ENCODE peak calls at places on chromosome 13, in four cellular contexts. One of them, this sample, is unnamed.
A peak's percentile ranks its signal among the peaks of the same experiment; 100 is the strongest.

GRCh38 chr13:111597041-111598017 is 276.9 kb downstream of the TEX29 start:
- DNase-seq in GM06990: no peak
- DNase-seq in GM23338: peak; percentile 41
- DNase-seq in brain microvascular endothelial cell: no peak
- DNase-seq in this sample: no peak

GRCh38 chr13:51292000-51292550 is 47.4 kb upstream of the SERPINE3 start:
- DNase-seq in GM06990: no peak
- DNase-seq in GM23338: no peak
- DNase-seq in brain microvascular endothelial cell: no peak
- DNase-seq in this sample: no peak

GRCh38 chr13:60583196-60583908 is 186.3 kb downstream of the TDRD3 start:
- DNase-seq in GM06990: no peak
- DNase-seq in GM23338: peak; percentile 83
- DNase-seq in brain microvascular endothelial cell: peak; percentile 41
- DNase-seq in this sample: no peak

GRCh38 chr13:77056382-77056781 is 29.4 kb upstream of the FBXL3 start:
- DNase-seq in GM06990: no peak
- DNase-seq in GM23338: no peak
- DNase-seq in brain microvascular endothelial cell: no peak
- DNase-seq in this sample: no peak

GRCh38 chr13:100646030-100646673 is 28.4 kb downstream of the TMTC4 start:
- DNase-seq in GM06990: no peak
- DNase-seq in GM23338: peak; percentile 76
- DNase-seq in brain microvascular endothelial cell: peak; percentile 49
- DNase-seq in this sample: peak; percentile 17

GRCh38 chr13:27967736-27968315 is 1.3 kb downstream of the CDX2 start:
- DNase-seq in GM06990: no peak
- DNase-seq in GM23338: peak; percentile 49
- DNase-seq in brain microvascular endothelial cell: no peak
- DNase-seq in this sample: no peak

GRCh38 chr13:40706439-40706838 is 40.0 kb upstream of the FOXO1 start:
- DNase-seq in GM06990: no peak
- DNase-seq in GM23338: no peak
- DNase-seq in brain microvascular endothelial cell: no peak
- DNase-seq in this sample: no peak

GRCh38 chr13:64453831-64454230 is 2776.3 kb downstream of the PCDH9 start:
- DNase-seq in GM06990: no peak
- DNase-seq in GM23338: peak; percentile 11
- DNase-seq in brain microvascular endothelial cell: no peak
- DNase-seq in this sample: no peak

GRCh38 chr13:50320297-50320862 is 305.1 kb downstream of the KCNRG start:
- DNase-seq in GM06990: no peak
- DNase-seq in GM23338: no peak
- DNase-seq in brain microvascular endothelial cell: peak; percentile 33
- DNase-seq in this sample: no peak

GRCh38 chr13:99214232-99214631 is 13.6 kb downstream of the UBAC2 start:
- DNase-seq in GM06990: peak; percentile 33
- DNase-seq in GM23338: peak; percentile 24
- DNase-seq in brain microvascular endothelial cell: no peak
- DNase-seq in this sample: no peak

GRCh38 chr13:73697166-73697565 is 437.0 kb downstream of the KLF12 start:
- DNase-seq in GM06990: no peak
- DNase-seq in GM23338: no peak
- DNase-seq in brain microvascular endothelial cell: no peak
- DNase-seq in this sample: no peak

GRCh38 chr13:69565334-69565733 is 542.3 kb upstream of the ATXN8OS start:
- DNase-seq in GM06990: no peak
- DNase-seq in GM23338: peak; percentile 80
- DNase-seq in brain microvascular endothelial cell: peak; percentile 14
- DNase-seq in this sample: no peak

GRCh38 chr13:45527699-45528462 is 63.1 kb downstream of the COG3 start:
- DNase-seq in GM06990: no peak
- DNase-seq in GM23338: no peak
- DNase-seq in brain microvascular endothelial cell: no peak
- DNase-seq in this sample: no peak

GRCh38 chr13:61779456-61779855 is 363.8 kb upstream of the PCDH20 start:
- DNase-seq in GM06990: no peak
- DNase-seq in GM23338: peak; percentile 17
- DNase-seq in brain microvascular endothelial cell: no peak
- DNase-seq in this sample: no peak

GRCh38 chr13:22278336-22278929 is 607.6 kb downstream of the FGF9 start:
- DNase-seq in GM06990: peak; percentile 32
- DNase-seq in GM23338: peak; percentile 71
- DNase-seq in brain microvascular endothelial cell: no peak
- DNase-seq in this sample: peak; percentile 47

GRCh38 chr13:45042539-45042938 is 53.2 kb downstream of the GPALPP1 start:
- DNase-seq in GM06990: no peak
- DNase-seq in GM23338: no peak
- DNase-seq in brain microvascular endothelial cell: no peak
- DNase-seq in this sample: no peak

GRCh38 chr13:111486801-111487200 is 166.4 kb downstream of the TEX29 start:
- DNase-seq in GM06990: no peak
- DNase-seq in GM23338: no peak
- DNase-seq in brain microvascular endothelial cell: no peak
- DNase-seq in this sample: no peak

GRCh38 chr13:54124700-54125099 is 1096.1 kb downstream of the OLFM4 start:
- DNase-seq in GM06990: no peak
- DNase-seq in GM23338: no peak
- DNase-seq in brain microvascular endothelial cell: no peak
- DNase-seq in this sample: no peak

GRCh38 chr13:94640676-94641075 is 39.0 kb downstream of the GPR180 start:
- DNase-seq in GM06990: no peak
- DNase-seq in GM23338: no peak
- DNase-seq in brain microvascular endothelial cell: no peak
- DNase-seq in this sample: no peak

GRCh38 chr13:55816976-55817601 is 1323.6 kb upstream of the PRR20A start:
- DNase-seq in GM06990: no peak
- DNase-seq in GM23338: no peak
- DNase-seq in brain microvascular endothelial cell: no peak
- DNase-seq in this sample: no peak

GRCh38 chr13:34900288-34900739 is 41.8 kb upstream of the NBEA start:
- DNase-seq in GM06990: no peak
- DNase-seq in GM23338: peak; percentile 92
- DNase-seq in brain microvascular endothelial cell: no peak
- DNase-seq in this sample: no peak

GRCh38 chr13:114078501-114079451 is 53.6 kb downstream of the RASA3 start:
- DNase-seq in GM06990: no peak
- DNase-seq in GM23338: no peak
- DNase-seq in brain microvascular endothelial cell: peak; percentile 73
- DNase-seq in this sample: no peak

GRCh38 chr13:42847891-42848663 is 66.7 kb downstream of the FAM216B start:
- DNase-seq in GM06990: no peak
- DNase-seq in GM23338: no peak
- DNase-seq in brain microvascular endothelial cell: peak; percentile 49
- DNase-seq in this sample: no peak

GRCh38 chr13:43300817-43301216 is 277.4 kb downstream of the DNAJC15 start:
- DNase-seq in GM06990: no peak
- DNase-seq in GM23338: no peak
- DNase-seq in brain microvascular endothelial cell: no peak
- DNase-seq in this sample: no peak

GRCh38 chr13:100673831-100674362 is 698 bp downstream of the TMTC4 start:
- DNase-seq in GM06990: peak; percentile 58
- DNase-seq in GM23338: peak; percentile 43
- DNase-seq in brain microvascular endothelial cell: peak; percentile 84
- DNase-seq in this sample: no peak

GRCh38 chr13:28558126-28558525 is 63.2 kb upstream of the FLT1 start:
- DNase-seq in GM06990: no peak
- DNase-seq in GM23338: no peak
- DNase-seq in brain microvascular endothelial cell: peak; percentile 74
- DNase-seq in this sample: no peak

GRCh38 chr13:85729296-85729695 is 69.9 kb downstream of the SLITRK6 start:
- DNase-seq in GM06990: no peak
- DNase-seq in GM23338: no peak
- DNase-seq in brain microvascular endothelial cell: no peak
- DNase-seq in this sample: no peak

GRCh38 chr13:85728831-85729230 is 70.4 kb downstream of the SLITRK6 start:
- DNase-seq in GM06990: no peak
- DNase-seq in GM23338: no peak
- DNase-seq in brain microvascular endothelial cell: no peak
- DNase-seq in this sample: no peak

GRCh38 chr13:85719749-85720148 is 79.5 kb downstream of the SLITRK6 start:
- DNase-seq in GM06990: no peak
- DNase-seq in GM23338: no peak
- DNase-seq in brain microvascular endothelial cell: no peak
- DNase-seq in this sample: no peak

GRCh38 chr13:85724554-85725432 is 74.4 kb downstream of the SLITRK6 start:
- DNase-seq in GM06990: no peak
- DNase-seq in GM23338: no peak
- DNase-seq in brain microvascular endothelial cell: no peak
- DNase-seq in this sample: no peak

GRCh38 chr13:85725433-85725832 is 73.8 kb downstream of the SLITRK6 start:
- DNase-seq in GM06990: no peak
- DNase-seq in GM23338: no peak
- DNase-seq in brain microvascular endothelial cell: no peak
- DNase-seq in this sample: no peak
- TF ChIP-seq CTCF in GM06990: no peak
- TF ChIP-seq CTCF in GM23338: no peak
- TF ChIP-seq CTCF in brain microvascular endothelial cell: no peak
- TF ChIP-seq CTCF in this sample: no peak

GRCh38 chr13:20775961-20776360 is 2.2 kb upstream of the EEF1AKMT1 start:
- DNase-seq in GM06990: no peak
- DNase-seq in GM23338: peak; percentile 56
- DNase-seq in brain microvascular endothelial cell: no peak
- DNase-seq in this sample: no peak

GRCh38 chr13:20773194-20774080 is at the start of gene EEF1AKMT1:
- DNase-seq in GM06990: peak; percentile 97
- DNase-seq in GM23338: peak; percentile 95
- DNase-seq in brain microvascular endothelial cell: peak; percentile 83
- DNase-seq in this sample: peak; percentile 91

GRCh38 chr13:20779405-20779804 is 5.6 kb upstream of the EEF1AKMT1 start:
- DNase-seq in GM06990: no peak
- DNase-seq in GM23338: peak; percentile 37
- DNase-seq in brain microvascular endothelial cell: no peak
- DNase-seq in this sample: no peak

GRCh38 chr13:20774746-20775145 is 985 bp upstream of the EEF1AKMT1 start:
- DNase-seq in GM06990: no peak
- DNase-seq in GM23338: no peak
- DNase-seq in brain microvascular endothelial cell: no peak
- DNase-seq in this sample: no peak

GRCh38 chr13:20776751-20777150 is 3.0 kb upstream of the EEF1AKMT1 start:
- DNase-seq in GM06990: no peak
- DNase-seq in GM23338: peak; percentile 66
- DNase-seq in brain microvascular endothelial cell: no peak
- DNase-seq in this sample: no peak
- TF ChIP-seq CTCF in GM06990: no peak
- TF ChIP-seq CTCF in GM23338: peak; percentile 40
- TF ChIP-seq CTCF in brain microvascular endothelial cell: no peak
- TF ChIP-seq CTCF in this sample: no peak

DNA sequence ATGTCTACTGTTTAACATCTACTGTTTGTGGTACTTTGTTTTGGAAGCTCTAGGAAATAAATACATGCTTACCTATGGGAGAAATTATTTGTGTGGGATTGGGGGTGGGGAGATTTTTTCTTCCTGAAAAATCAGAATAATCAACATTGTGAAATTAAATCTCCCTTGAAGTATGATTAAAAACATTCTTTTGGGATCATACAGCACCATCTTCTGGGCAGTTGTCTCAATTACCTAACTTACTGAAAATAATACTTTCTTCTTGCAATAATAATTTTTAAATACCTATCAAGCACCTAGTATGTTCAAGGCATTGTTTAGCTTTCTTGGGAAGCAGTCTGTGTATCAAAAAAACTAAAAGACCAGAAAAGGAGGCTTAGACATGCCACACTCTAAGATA is 576.5 kb upstream of the ARGLU1 start:
- DNase-seq in GM06990: no peak
- DNase-seq in GM23338: peak; percentile 11
- DNase-seq in brain microvascular endothelial cell: no peak
- DNase-seq in this sample: no peak
- TF ChIP-seq CTCF in GM06990: no peak
- TF ChIP-seq CTCF in GM23338: peak; percentile 63
- TF ChIP-seq CTCF in brain microvascular endothelial cell: no peak
- TF ChIP-seq CTCF in this sample: peak; percentile 47

GRCh38 chr13:39110518-39111097 is 72.4 kb downstream of the NHLRC3 start:
- DNase-seq in GM06990: no peak
- DNase-seq in GM23338: no peak
- DNase-seq in brain microvascular endothelial cell: no peak
- DNase-seq in this sample: no peak
- TF ChIP-seq CTCF in GM06990: no peak
- TF ChIP-seq CTCF in GM23338: no peak
- TF ChIP-seq CTCF in brain microvascular endothelial cell: no peak
- TF ChIP-seq CTCF in this sample: no peak

GRCh38 chr13:26254583-26255102 is 714 bp downstream of the CDK8 start:
- DNase-seq in GM06990: peak; percentile 75
- DNase-seq in GM23338: peak; percentile 73
- DNase-seq in brain microvascular endothelial cell: peak; percentile 10
- DNase-seq in this sample: peak; percentile 23
- TF ChIP-seq CTCF in GM06990: no peak
- TF ChIP-seq CTCF in GM23338: no peak
- TF ChIP-seq CTCF in brain microvascular endothelial cell: no peak
- TF ChIP-seq CTCF in this sample: peak; percentile 26

DNA sequence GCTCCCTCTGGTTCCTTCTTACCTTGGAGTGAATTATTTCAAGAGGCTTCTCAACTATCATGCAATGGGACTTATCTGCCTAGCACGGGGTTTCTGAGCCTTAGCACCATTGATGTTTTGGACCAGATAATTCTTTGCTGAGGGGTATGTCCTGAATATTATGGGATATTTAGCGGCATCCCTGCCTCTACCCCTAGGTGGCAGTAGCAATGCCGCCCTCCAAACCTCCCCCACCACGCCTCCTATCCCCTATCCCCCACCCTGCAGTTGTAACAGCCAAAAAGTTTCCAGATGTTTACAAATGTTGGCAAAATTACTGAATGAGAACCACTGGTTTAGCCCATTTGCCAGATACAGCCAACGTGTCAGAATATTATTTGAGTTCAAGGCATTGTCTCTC is 125.5 kb downstream of the POSTN start:
- DNase-seq in GM06990: no peak
- DNase-seq in GM23338: peak; percentile 68
- DNase-seq in brain microvascular endothelial cell: no peak
- DNase-seq in this sample: no peak
- TF ChIP-seq CTCF in GM06990: peak; percentile 34
- TF ChIP-seq CTCF in GM23338: peak; percentile 79
- TF ChIP-seq CTCF in brain microvascular endothelial cell: no peak
- TF ChIP-seq CTCF in this sample: peak; percentile 29

This sample was measured in neural crest cell.